ENCODE peak calls at places on chromosomes 7 and 10, in ten cellular contexts. F, Z, Q, L, N, O, T, D, E and M are unnamed samples.
A peak's percentile ranks its signal among the peaks of the same experiment; 100 is the strongest.

GRCh38 chr7:38334163-38334562 is 60.7 kb upstream of the TARP start:
- DNase-seq in F (no peak), Z (no peak), Q (no peak), L (no peak), N (no peak), O (no peak), T (no peak), D (no peak), E (no peak), M (no peak)

GRCh38 chr10:35211390-35211789 is 84.7 kb downstream of the CREM start:
- DNase-seq in F (peak; percentile 94), Z (no peak), Q (peak; percentile 64), L (no peak), N (no peak), O (no peak), T (no peak), D (no peak), E (peak; percentile 37), M (no peak)

GRCh38 chr10:110547139-110547761 is 20.2 kb upstream of the SMC3 start:
- DNase-seq in F (peak; percentile 85), Z (no peak), Q (peak; percentile 81), L (no peak), N (no peak), O (no peak), T (peak; percentile 71), D (peak; percentile 54), E (peak; percentile 75), M (peak; percentile 65)

GRCh38 chr10:109698888-109699685 is 224.2 kb downstream of the XPNPEP1 start:
- DNase-seq in F (no peak), Z (no peak), Q (no peak), L (no peak), N (no peak), O (no peak), T (no peak), D (no peak), E (no peak), M (no peak)

GRCh38 chr10:103111031-103111917 is 81.8 kb downstream of the NT5C2 start:
- DNase-seq in F (no peak), Z (no peak), Q (peak; percentile 23), L (no peak), N (no peak), O (no peak), T (no peak), D (no peak), E (peak; percentile 20), M (no peak)

GRCh38 chr7:104207731-104208420 is at the start of gene ORC5:
- DNase-seq in F (peak; percentile 88), Z (peak; percentile 93), Q (peak; percentile 83), L (peak; percentile 82), N (peak; percentile 44), O (peak; percentile 73), T (peak; percentile 81), D (peak; percentile 78), E (peak; percentile 76), M (peak; percentile 80)

GRCh38 chr7:128221929-128222403 is 19.1 kb upstream of the LEP start:
- DNase-seq in F (peak; percentile 89), Z (no peak), Q (no peak), L (no peak), N (no peak), O (peak; percentile 74), T (peak; percentile 79), D (peak; percentile 48), E (no peak), M (no peak)

GRCh38 chr7:12889391-12889790 is 202.0 kb downstream of the ARL4A start:
- DNase-seq in F (peak; percentile 73), Z (no peak), Q (no peak), L (no peak), N (no peak), O (no peak), T (peak; percentile 17), D (no peak), E (no peak), M (no peak)

GRCh38 chr10:50286517-50286916 is 35.2 kb upstream of the ASAH2 start:
- DNase-seq in F (no peak), Z (no peak), Q (no peak), L (no peak), N (no peak), O (no peak), T (no peak), D (no peak), E (no peak), M (no peak)

GRCh38 chr10:13346912-13347234 is 1.2 kb downstream of the SEPHS1 start:
- DNase-seq in F (no peak), Z (no peak), Q (peak; percentile 55), L (no peak), N (no peak), O (no peak), T (no peak), D (peak; percentile 2), E (peak; percentile 44), M (peak; percentile 66)

DNA sequence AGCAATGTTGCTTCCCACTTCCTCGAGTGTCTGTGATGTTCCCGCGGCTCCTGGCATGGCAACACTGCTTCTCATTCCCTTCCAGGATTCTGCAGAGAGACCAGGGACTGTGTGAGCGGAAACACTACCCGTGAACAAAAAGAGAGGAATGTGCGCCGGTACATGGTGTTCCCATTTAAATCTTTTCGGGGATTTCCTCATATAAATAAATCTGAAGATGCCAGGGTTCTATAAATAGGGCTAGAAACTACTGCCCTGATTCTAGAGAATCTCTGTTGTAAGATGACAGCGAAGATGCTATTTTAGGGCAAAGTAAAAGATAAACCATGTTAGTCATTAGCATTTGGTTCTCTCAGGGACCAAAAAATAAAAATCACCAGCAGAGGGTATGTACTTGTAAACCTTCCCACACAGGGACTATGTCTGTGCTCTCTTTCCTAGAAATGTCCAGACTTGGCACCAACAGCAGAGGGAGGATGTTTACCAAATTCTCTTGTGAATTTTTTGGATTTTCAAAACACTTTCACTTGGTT is 92.2 kb upstream of the DDC start:
- DNase-seq in F (peak; percentile 5), Z (no peak), Q (no peak), L (no peak), N (no peak), O (no peak), T (no peak), D (no peak), E (no peak), M (no peak)
- H3K4me3 ChIP-seq in F (no peak overlapping the region), Z (no peak overlapping the region), Q (no peak overlapping the region), L (no peak overlapping the region), N (no peak overlapping the region), O (no peak overlapping the region), T (no peak overlapping the region), D (no peak overlapping the region), E (no peak overlapping the region), M (no peak overlapping the region)

GRCh38 chr7:36408589-36408988 is 18.9 kb downstream of the ANLN start:
- DNase-seq in F (no peak), Z (no peak), Q (no peak), L (no peak), N (no peak), O (no peak), T (peak; percentile 36), D (peak; percentile 10), E (no peak), M (no peak)

GRCh38 chr7:36407636-36408550 is 18.2 kb downstream of the ANLN start:
- DNase-seq in F (no peak), Z (no peak), Q (no peak), L (no peak), N (no peak), O (no peak), T (no peak), D (no peak), E (no peak), M (no peak)

GRCh38 chr7:36405409-36405803 is 15.7 kb downstream of the ANLN start:
- DNase-seq in F (no peak), Z (no peak), Q (no peak), L (no peak), N (no peak), O (no peak), T (no peak), D (no peak), E (no peak), M (no peak)

GRCh38 chr7:36406156-36406555 is 16.5 kb downstream of the ANLN start:
- DNase-seq in F (no peak), Z (no peak), Q (peak; percentile 53), L (no peak), N (no peak), O (no peak), T (no peak), D (no peak), E (no peak), M (peak; percentile 10)

GRCh38 chr7:36404639-36405408 is 15.2 kb downstream of the ANLN start:
- DNase-seq in F (peak; percentile 62), Z (no peak), Q (no peak), L (no peak), N (no peak), O (no peak), T (peak; percentile 17), D (peak; percentile 56), E (no peak), M (no peak)
- H3K36me3 ChIP-seq in F (peaks cover 26% of the 10 kb centered on the region), Z (no peaks in the 10 kb centered on the region), Q (peaks cover 14% of the 10 kb centered on the region), L (no peaks in the 10 kb centered on the region), N (no peaks in the 10 kb centered on the region), O (peaks cover 58% of the 10 kb centered on the region), T (peaks cover 77% of the 10 kb centered on the region), D (no peaks in the 10 kb centered on the region), E (peaks cover 35% of the 10 kb centered on the region), M (peaks cover 7% of the 10 kb centered on the region)

GRCh38 chr10:100683004-100683403 is 62.4 kb upstream of the PAX2 start:
- DNase-seq in F (no peak), Z (no peak), Q (no peak), L (no peak), N (no peak), O (no peak), T (no peak), D (no peak), E (no peak), M (no peak)
- H3K4me3 ChIP-seq in F (no peak overlapping the region), Z (no peak overlapping the region), Q (peak overlapping the region; percentile 54), L (no peak overlapping the region), N (no peak overlapping the region), O (no peak overlapping the region), T (no peak overlapping the region), D (no peak overlapping the region), E (no peak overlapping the region), M (no peak overlapping the region)

DNA sequence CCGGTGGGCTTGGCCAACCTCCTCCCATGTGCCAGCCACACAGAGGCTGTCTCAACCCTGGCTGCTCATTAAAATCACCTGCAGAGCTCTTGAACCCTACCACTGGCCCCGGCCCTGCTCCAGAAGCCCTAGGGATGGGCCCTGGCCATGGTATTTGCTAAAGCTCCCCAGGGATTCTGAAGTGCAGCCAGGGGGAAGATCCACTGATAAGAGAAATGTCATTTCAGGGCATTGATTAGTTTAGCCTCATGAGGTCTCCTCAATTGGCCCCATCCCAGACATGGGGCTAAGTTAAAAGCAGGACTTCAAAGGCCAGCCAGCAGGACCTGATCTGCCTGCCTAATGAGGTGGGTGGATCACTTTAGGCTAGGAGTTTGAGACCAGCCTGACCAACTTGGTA is 65.2 kb downstream of the ABRAXAS2 start:
- DNase-seq in F (no peak), Z (no peak), Q (no peak), L (peak; percentile 41), N (no peak), O (no peak), T (no peak), D (no peak), E (no peak), M (no peak)
- H3K36me3 ChIP-seq in F (no peaks in the 10 kb centered on the region), Z (no peaks in the 10 kb centered on the region), Q (no peaks in the 10 kb centered on the region), L (no peaks in the 10 kb centered on the region), N (no peaks in the 10 kb centered on the region), O (no peaks in the 10 kb centered on the region), T (no peaks in the 10 kb centered on the region), D (no peaks in the 10 kb centered on the region), E (no peaks in the 10 kb centered on the region), M (no peaks in the 10 kb centered on the region)

GRCh38 chr10:43940898-43941777 is 292.5 kb upstream of the ZNF32 start:
- DNase-seq in F (no peak), Z (no peak), Q (no peak), L (no peak), N (no peak), O (no peak), T (no peak), D (no peak), E (no peak), M (no peak)
- H3K4me3 ChIP-seq in F (no peak overlapping the region), Z (no peak overlapping the region), Q (no peak overlapping the region), L (no peak overlapping the region), N (no peak overlapping the region), O (no peak overlapping the region), T (no peak overlapping the region), D (no peak overlapping the region), E (no peak overlapping the region), M (no peak overlapping the region)